ENCODE peak calls at places on chromosomes 2 and 18, in six cellular contexts. K is fibroblast of the aortic adventitia, B is upper lobe of left lung, X is SK-N-SH, Z is spleen, P is left lung. Y is an unnamed sample.

GRCh38 chr2:26932974-26933373 is 37.5 kb upstream of the MAPRE3 start:
- DNase-seq in P (no peak), X (no peak), Z (no peak), K (no peak), B (no peak), Y (no peak)

GRCh38 chr2:223260681-223261080 is 208.7 kb downstream of the KCNE4 start:
- DNase-seq in K (peak; percentile 4), P (no peak), Z (no peak), B (no peak), X (no peak), Y (peak; percentile 14)

GRCh38 chr18:31490387-31490786 is 7.6 kb upstream of the DSG2 start:
- DNase-seq in Z (no peak), B (no peak), X (no peak), K (no peak), P (no peak), Y (no peak)

GRCh38 chr18:68104036-68104435 is 587.5 kb upstream of the DSEL start:
- DNase-seq in K (peak; percentile 16), X (no peak), Z (no peak), P (no peak), B (no peak), Y (no peak)

GRCh38 chr2:241929551-241930490 is 60.3 kb downstream of the RTP5 start:
- DNase-seq in X (no peak), Z (peak; percentile 47), B (no peak), K (no peak), P (no peak), Y (no peak)

GRCh38 chr2:86672027-86672545 is 48.0 kb upstream of the RMND5A start:
- DNase-seq in K (no peak), X (no peak), Z (no peak), B (no peak), P (no peak), Y (no peak)

GRCh38 chr2:234134496-234134895 is 84.0 kb downstream of the SPP2 start:
- DNase-seq in X (no peak), P (no peak), B (no peak), Z (no peak), K (no peak), Y (no peak)

GRCh38 chr2:112834379-112835014 is 2.1 kb downstream of the IL1B start:
- DNase-seq in B (no peak), Z (no peak), K (peak; percentile 47), X (no peak), P (no peak), Y (peak; percentile 60)

GRCh38 chr18:79245517-79246001 is 150.2 kb upstream of the NFATC1 start:
- DNase-seq in X (no peak), Z (no peak), K (no peak), P (no peak), B (peak; percentile 36), Y (no peak)

GRCh38 chr2:68156419-68156818 is 1.3 kb upstream of the PNO1 start:
- DNase-seq in Z (no peak), P (no peak), B (no peak), K (no peak), X (no peak), Y (no peak)

DNA sequence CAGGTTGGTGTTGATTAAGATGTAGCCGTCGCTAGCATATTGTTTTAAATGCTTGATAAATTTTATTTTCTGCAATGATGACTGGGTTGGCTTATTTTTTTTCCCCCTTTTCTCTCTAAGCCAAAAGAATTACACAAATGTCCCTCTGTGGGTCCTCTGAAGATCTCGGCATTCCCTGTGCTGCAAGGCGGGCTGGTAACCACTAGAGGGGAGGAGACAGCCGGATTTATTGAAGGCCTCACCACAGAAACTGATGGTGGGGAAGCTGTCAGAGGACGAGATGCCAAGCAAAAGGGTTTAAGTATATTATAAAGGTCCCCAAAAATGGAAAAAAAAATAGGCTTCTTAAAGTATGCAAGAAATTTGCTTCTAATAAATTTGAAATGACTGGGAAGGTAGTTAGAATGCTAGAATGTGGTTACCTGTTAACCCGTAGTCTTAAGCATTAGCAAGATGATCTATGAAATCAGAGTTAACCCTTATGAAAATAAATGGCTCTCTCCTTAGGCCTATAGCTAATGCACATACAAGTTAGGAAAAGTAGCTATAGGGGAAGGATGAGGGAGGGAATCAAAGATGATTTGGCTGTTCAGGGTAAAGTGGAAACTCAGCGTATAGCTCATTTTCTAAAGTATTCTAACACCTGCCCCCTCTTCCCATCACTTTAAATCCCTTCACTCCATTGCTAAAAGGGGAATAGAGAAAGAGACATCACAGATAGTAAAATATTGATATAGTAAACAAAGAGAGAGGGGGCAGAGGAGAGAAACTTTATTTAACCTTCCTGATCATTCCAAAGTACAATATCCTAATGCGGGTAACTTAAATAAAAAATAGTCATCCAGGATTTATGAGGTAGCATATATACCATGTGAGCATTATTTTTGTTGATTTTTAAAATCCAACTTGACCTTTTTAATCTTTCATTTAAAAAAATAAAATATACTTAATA is 894.5 kb upstream of the POU3F3 start:
- DNase-seq in Z (no peak), K (no peak), X (peak; percentile 35), P (no peak), B (no peak), Y (peak; percentile 40)
- TF ChIP-seq CTCF in Z (no peak), K (no peak), X (peak; percentile 64), P (peak; percentile 34), B (peak; percentile 28), Y (peak; percentile 71)

DNA sequence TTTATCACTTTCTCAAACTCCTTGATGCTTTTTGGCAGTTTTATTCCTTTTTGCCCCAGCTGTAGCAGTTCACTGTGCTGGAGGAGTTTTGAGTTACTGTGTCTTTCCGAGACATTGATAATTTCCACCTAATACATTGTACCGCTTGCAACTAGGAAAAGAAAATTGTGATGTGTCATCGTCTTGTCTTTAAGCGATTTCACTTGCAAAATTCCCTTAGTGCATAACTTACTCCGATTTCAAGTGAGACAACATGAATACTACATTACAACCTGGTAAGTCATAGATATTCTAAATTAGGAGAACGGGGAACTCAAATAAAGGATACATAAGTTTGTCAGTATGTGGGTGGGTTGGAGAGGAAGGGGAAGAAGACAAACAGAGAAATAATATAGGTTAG is 340.5 kb upstream of the KYNU start:
- DNase-seq in B (no peak), Z (no peak), X (no peak), K (no peak), P (no peak), Y (no peak)
- H3K4me3 ChIP-seq in B (no peak overlapping the region), Z (no peak overlapping the region), X (no peak overlapping the region), K (no peak overlapping the region), P (no peak overlapping the region), Y (no peak overlapping the region)

GRCh38 chr18:13105059-13105458 is 113.5 kb upstream of the LDLRAD4 start:
- DNase-seq in P (no peak), B (no peak), Z (no peak), X (no peak), K (no peak), Y (no peak)

GRCh38 chr18:13107074-13107473 is 111.5 kb upstream of the LDLRAD4 start:
- DNase-seq in K (peak; percentile 6), B (no peak), Z (no peak), P (no peak), X (no peak), Y (peak; percentile 41)

GRCh38 chr18:13101659-13101992 is 110.5 kb downstream of the CEP192 start:
- DNase-seq in K (no peak), B (no peak), Z (no peak), X (no peak), P (no peak), Y (no peak)

GRCh38 chr18:13100942-13101658 is 109.9 kb downstream of the CEP192 start:
- DNase-seq in Z (no peak), K (no peak), B (peak; percentile 16), P (no peak), X (no peak), Y (no peak)

DNA sequence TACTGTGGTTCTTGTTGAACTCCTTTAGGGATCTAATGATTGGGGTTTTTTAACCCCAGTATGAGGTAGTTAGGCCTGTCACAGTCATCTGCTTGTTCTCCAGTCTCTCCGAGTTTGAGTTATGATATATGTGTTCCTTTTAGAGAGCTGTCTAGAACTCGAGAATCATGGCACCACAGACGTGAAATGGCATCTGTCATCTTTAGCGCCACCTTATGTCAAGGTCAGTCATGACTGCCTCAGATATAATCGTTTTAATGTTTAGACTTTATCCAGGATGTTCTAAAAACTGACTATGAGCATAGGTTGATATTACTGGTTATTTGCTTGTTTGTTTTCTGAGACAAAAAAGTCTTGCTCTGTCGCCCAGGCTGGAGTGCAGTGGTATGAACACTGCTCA is 112.2 kb downstream of the CEP192 start:
- DNase-seq in Z (no peak), B (no peak), P (no peak), K (no peak), X (no peak), Y (peak; percentile 30)
- TF ChIP-seq CTCF in Z (no peak), B (no peak), P (peak; percentile 7), K (peak; percentile 25), X (peak; percentile 42), Y (peak; percentile 48)

DNA sequence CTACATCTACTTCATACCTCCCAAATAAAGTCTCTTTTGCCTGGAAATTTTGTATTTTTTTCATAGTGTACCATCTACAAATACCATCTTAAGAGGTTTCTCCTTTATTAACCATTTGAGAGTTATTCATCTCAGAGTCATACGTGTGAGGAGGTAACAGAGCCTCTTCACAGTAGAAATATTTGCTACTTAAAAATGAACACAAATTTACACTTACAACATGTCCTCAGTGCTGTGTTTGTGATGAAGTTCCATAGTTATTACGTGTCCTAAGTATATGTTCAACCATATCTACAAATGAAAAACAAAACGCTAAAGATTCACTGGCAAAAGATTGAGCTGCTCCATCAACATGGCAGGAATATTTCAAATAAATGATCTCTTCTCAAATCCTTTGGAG is 48.5 kb upstream of the HNRNPA3 start:
- DNase-seq in K (no peak), Z (no peak), B (no peak), X (no peak), P (no peak), Y (no peak)
- H3K4me3 ChIP-seq in K (peak overlapping the region; percentile 36), Z (no peak overlapping the region), B (no peak overlapping the region), X (peak overlapping the region; percentile 35), P (no peak overlapping the region), Y (peak overlapping the region; percentile 47)

GRCh38 chr18:71189581-71189980 is 900.7 kb downstream of the SOCS6 start:
- DNase-seq in K (no peak), B (no peak), X (no peak), Z (no peak), P (no peak), Y (no peak)
- TF ChIP-seq CTCF in K (no peak), B (no peak), X (no peak), Z (no peak), P (no peak), Y (no peak)

GRCh38 chr2:37205689-37206341 is 9.5 kb downstream of the CEBPZOS start:
- DNase-seq in P (no peak), B (no peak), K (no peak), X (no peak), Z (no peak), Y (no peak)
- H3K4me3 ChIP-seq in P (no peak overlapping the region), B (no peak overlapping the region), K (no peak overlapping the region), X (no peak overlapping the region), Z (no peak overlapping the region), Y (no peak overlapping the region)

GRCh38 chr2:237161239-237161638 is 75.5 kb downstream of the COPS8 start:
- DNase-seq in B (no peak), P (no peak), X (no peak), K (peak; percentile 65), Z (no peak), Y (no peak)
- TF ChIP-seq CTCF in B (no peak), P (no peak), X (no peak), K (no peak), Z (no peak), Y (no peak)

Y was measured in choroid plexus epithelial cell.